ENCODE peak calls at places on chromosome 21, in five cellular contexts. One of them, this sample, is unnamed.

GRCh38 chr21:45986316-45987051 is 4.9 kb downstream of the COL6A1 start:
- DNase-seq in Karpas-422: no peak
- DNase-seq in heart right ventricle: peak; percentile 10
- DNase-seq in IMR-90: no peak
- DNase-seq in tibial artery: peak; percentile 19
- DNase-seq in this sample: peak; percentile 40

GRCh38 chr21:39046236-39046911 is 136.9 kb downstream of the PSMG1 start:
- DNase-seq in tibial artery: no peak
- DNase-seq in IMR-90: no peak
- DNase-seq in heart right ventricle: no peak
- DNase-seq in Karpas-422: peak; percentile 14
- DNase-seq in this sample: no peak

GRCh38 chr21:28240586-28240985 is 752.1 kb downstream of the LTN1 start:
- DNase-seq in Karpas-422: no peak
- DNase-seq in tibial artery: no peak
- DNase-seq in IMR-90: peak; percentile 81
- DNase-seq in heart right ventricle: no peak
- DNase-seq in this sample: no peak

GRCh38 chr21:36321325-36322082 is 1.5 kb downstream of the MORC3 start:
- DNase-seq in Karpas-422: peak; percentile 42
- DNase-seq in heart right ventricle: no peak
- DNase-seq in tibial artery: no peak
- DNase-seq in IMR-90: peak; percentile 35
- DNase-seq in this sample: no peak

GRCh38 chr21:36516271-36516670 is 36.3 kb upstream of the CLDN14 start:
- DNase-seq in tibial artery: no peak
- DNase-seq in Karpas-422: peak; percentile 38
- DNase-seq in heart right ventricle: no peak
- DNase-seq in IMR-90: no peak
- DNase-seq in this sample: no peak

GRCh38 chr21:28229811-28230210 is 762.9 kb downstream of the LTN1 start:
- DNase-seq in Karpas-422: no peak
- DNase-seq in tibial artery: no peak
- DNase-seq in IMR-90: peak; percentile 93
- DNase-seq in heart right ventricle: no peak
- DNase-seq in this sample: no peak

GRCh38 chr21:36773111-36773510 is 74.2 kb downstream of the SIM2 start:
- DNase-seq in Karpas-422: no peak
- DNase-seq in IMR-90: peak; percentile 89
- DNase-seq in tibial artery: peak; percentile 46
- DNase-seq in heart right ventricle: peak; percentile 83
- DNase-seq in this sample: peak; percentile 65

GRCh38 chr21:31135536-31136184 is 97.4 kb upstream of the KRTAP19-8 start:
- DNase-seq in IMR-90: no peak
- DNase-seq in heart right ventricle: no peak
- DNase-seq in tibial artery: no peak
- DNase-seq in Karpas-422: no peak
- DNase-seq in this sample: no peak

GRCh38 chr21:25361097-25361496 is 246.2 kb downstream of the MRPL39 start:
- DNase-seq in Karpas-422: no peak
- DNase-seq in heart right ventricle: no peak
- DNase-seq in tibial artery: no peak
- DNase-seq in IMR-90: no peak
- DNase-seq in this sample: no peak

GRCh38 chr21:45421071-45421845 is 16.3 kb downstream of the COL18A1 start:
- DNase-seq in IMR-90: no peak
- DNase-seq in tibial artery: no peak
- DNase-seq in Karpas-422: no peak
- DNase-seq in heart right ventricle: peak; percentile 31
- DNase-seq in this sample: peak; percentile 77

GRCh38 chr21:37225440-37225839 is 41.7 kb downstream of the VPS26C start:
- DNase-seq in tibial artery: no peak
- DNase-seq in IMR-90: no peak
- DNase-seq in Karpas-422: no peak
- DNase-seq in heart right ventricle: no peak
- DNase-seq in this sample: no peak

GRCh38 chr21:26061437-26061836 is 109.1 kb downstream of the APP start:
- DNase-seq in heart right ventricle: no peak
- DNase-seq in tibial artery: no peak
- DNase-seq in Karpas-422: no peak
- DNase-seq in IMR-90: peak; percentile 71
- DNase-seq in this sample: no peak

GRCh38 chr21:45409466-45410150 is 4.6 kb downstream of the COL18A1 start:
- DNase-seq in Karpas-422: no peak
- DNase-seq in heart right ventricle: peak; percentile 55
- DNase-seq in tibial artery: peak; percentile 68
- DNase-seq in IMR-90: no peak
- DNase-seq in this sample: peak; percentile 47

GRCh38 chr21:34199121-34199910 is 125.9 kb downstream of the MRPS6 start:
- DNase-seq in IMR-90: no peak
- DNase-seq in heart right ventricle: no peak
- DNase-seq in tibial artery: no peak
- DNase-seq in Karpas-422: no peak
- DNase-seq in this sample: peak; percentile 66
- H3K27ac ChIP-seq in IMR-90: no peak overlapping the region
- H3K27ac ChIP-seq in heart right ventricle: no peak overlapping the region
- H3K27ac ChIP-seq in tibial artery: peak overlapping the region; percentile 10
- H3K27ac ChIP-seq in Karpas-422: no peak overlapping the region
- H3K27ac ChIP-seq in this sample: peak overlapping the region; percentile 48

DNA sequence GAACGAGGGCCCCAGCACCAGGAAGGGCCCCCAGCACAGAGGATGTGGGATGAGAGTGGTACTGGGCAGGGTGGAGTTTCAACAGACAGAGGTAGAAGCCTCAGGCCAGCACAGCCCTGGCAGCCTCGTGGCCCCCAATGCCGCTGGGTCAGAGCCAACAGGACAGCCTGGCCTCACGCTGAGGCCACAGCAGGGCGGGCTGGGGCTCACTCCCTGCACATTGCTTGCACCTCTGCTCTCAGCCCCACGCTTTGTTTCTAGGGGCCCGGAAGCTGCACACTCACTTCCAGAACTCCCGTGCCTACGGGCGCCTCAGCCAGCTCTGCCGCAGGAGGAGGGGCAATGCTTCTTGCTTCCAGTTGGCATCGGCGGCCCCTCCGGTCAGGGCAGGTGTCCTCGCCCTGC is 72.9 kb downstream of the SIK1 start:
- DNase-seq in Karpas-422: peak; percentile 76
- DNase-seq in tibial artery: no peak
- DNase-seq in IMR-90: no peak
- DNase-seq in heart right ventricle: no peak
- DNase-seq in this sample: peak; percentile 46
- H3K4me3 ChIP-seq in Karpas-422: peak overlapping the region; percentile 50
- H3K4me3 ChIP-seq in tibial artery: no peak overlapping the region
- H3K4me3 ChIP-seq in IMR-90: no peak overlapping the region
- H3K4me3 ChIP-seq in heart right ventricle: no peak overlapping the region
- H3K4me3 ChIP-seq in this sample: no peak overlapping the region

GRCh38 chr21:19523731-19524130 is 1120.1 kb upstream of the TMPRSS15 start:
- DNase-seq in heart right ventricle: no peak
- DNase-seq in tibial artery: no peak
- DNase-seq in IMR-90: no peak
- DNase-seq in Karpas-422: no peak
- DNase-seq in this sample: no peak
- H3K9me3 ChIP-seq in heart right ventricle: peaks cover 7% of the 10 kb centered on the region
- H3K9me3 ChIP-seq in tibial artery: no peaks in the 10 kb centered on the region
- H3K9me3 ChIP-seq in IMR-90: peaks cover 2% of the 10 kb centered on the region
- H3K9me3 ChIP-seq in Karpas-422: peaks cover 38% of the 10 kb centered on the region
- H3K9me3 ChIP-seq in this sample: no peaks in the 10 kb centered on the region

DNA sequence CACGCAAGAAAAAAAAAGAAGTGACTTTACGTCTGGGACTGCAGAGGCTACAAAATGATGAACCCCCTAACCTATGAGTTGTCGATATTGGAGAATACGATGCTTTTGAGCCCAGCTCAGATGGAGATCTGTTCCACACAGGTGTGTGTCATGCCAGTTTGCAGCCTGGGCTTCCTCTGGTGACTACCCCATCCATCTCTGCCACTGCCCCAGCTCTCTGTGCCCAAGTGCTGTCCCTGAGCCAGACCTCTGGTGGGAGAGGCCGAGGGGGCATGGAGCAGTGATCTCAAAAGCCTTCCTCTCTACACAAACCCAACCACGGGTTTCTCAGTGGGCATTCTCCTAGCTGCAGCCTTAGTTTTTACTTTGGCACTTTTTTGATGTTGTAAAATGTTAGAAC is 141.0 kb downstream of the CLIC6 start:
- DNase-seq in IMR-90: no peak
- DNase-seq in tibial artery: no peak
- DNase-seq in heart right ventricle: no peak
- DNase-seq in Karpas-422: no peak
- DNase-seq in this sample: no peak
- H3K27ac ChIP-seq in IMR-90: peak overlapping the region; percentile 23
- H3K27ac ChIP-seq in tibial artery: no peak overlapping the region
- H3K27ac ChIP-seq in heart right ventricle: no peak overlapping the region
- H3K27ac ChIP-seq in Karpas-422: no peak overlapping the region
- H3K27ac ChIP-seq in this sample: no peak overlapping the region

GRCh38 chr21:29346771-29347170 is 48.0 kb downstream of the BACH1 start:
- DNase-seq in Karpas-422: no peak
- DNase-seq in heart right ventricle: no peak
- DNase-seq in tibial artery: no peak
- DNase-seq in IMR-90: no peak
- DNase-seq in this sample: no peak
- H3K4me3 ChIP-seq in Karpas-422: no peak overlapping the region
- H3K4me3 ChIP-seq in heart right ventricle: no peak overlapping the region
- H3K4me3 ChIP-seq in tibial artery: no peak overlapping the region
- H3K4me3 ChIP-seq in IMR-90: no peak overlapping the region
- H3K4me3 ChIP-seq in this sample: no peak overlapping the region